ENCODE peak calls at places on chromosomes 12 and 14, in ten cellular contexts. One of them, this sample, is unnamed.

GRCh38 chr14:35051796-35052195 is 5.7 kb downstream of the FAM177A1 start:
- DNase-seq in left ventricle myocardium inferior: no peak
- DNase-seq in neural progenitor cell: no peak
- DNase-seq in Panc1: no peak
- DNase-seq in pancreas: no peak
- DNase-seq in tibial nerve: no peak
- DNase-seq in heart right ventricle: no peak
- DNase-seq in CD4-positive, alpha-beta memory T cell: no peak
- DNase-seq in vagina: no peak
- DNase-seq in stomach: no peak
- DNase-seq in this sample: no peak

GRCh38 chr12:2453807-2454177 is 341.0 kb upstream of the FKBP4 start:
- DNase-seq in stomach: no peak
- DNase-seq in Panc1: no peak
- DNase-seq in tibial nerve: no peak
- DNase-seq in pancreas: no peak
- DNase-seq in left ventricle myocardium inferior: no peak
- DNase-seq in heart right ventricle: no peak
- DNase-seq in vagina: no peak
- DNase-seq in CD4-positive, alpha-beta memory T cell: no peak
- DNase-seq in neural progenitor cell: no peak
- DNase-seq in this sample: no peak

GRCh38 chr12:9049520-9050133 is 60.3 kb downstream of the KLRG1 start:
- DNase-seq in heart right ventricle: no peak
- DNase-seq in left ventricle myocardium inferior: no peak
- DNase-seq in pancreas: no peak
- DNase-seq in tibial nerve: no peak
- DNase-seq in Panc1: no peak
- DNase-seq in stomach: no peak
- DNase-seq in vagina: no peak
- DNase-seq in CD4-positive, alpha-beta memory T cell: peak; percentile 59
- DNase-seq in neural progenitor cell: peak; percentile 52
- DNase-seq in this sample: no peak

GRCh38 chr14:32378284-32378683 is 49.2 kb downstream of the AKAP6 start:
- DNase-seq in neural progenitor cell: no peak
- DNase-seq in stomach: no peak
- DNase-seq in tibial nerve: no peak
- DNase-seq in left ventricle myocardium inferior: no peak
- DNase-seq in Panc1: no peak
- DNase-seq in pancreas: no peak
- DNase-seq in heart right ventricle: no peak
- DNase-seq in vagina: no peak
- DNase-seq in CD4-positive, alpha-beta memory T cell: no peak
- DNase-seq in this sample: no peak

GRCh38 chr12:117158911-117159310 is 31.4 kb downstream of the FBXO21 start:
- DNase-seq in tibial nerve: no peak
- DNase-seq in stomach: no peak
- DNase-seq in Panc1: no peak
- DNase-seq in vagina: no peak
- DNase-seq in neural progenitor cell: no peak
- DNase-seq in heart right ventricle: no peak
- DNase-seq in CD4-positive, alpha-beta memory T cell: no peak
- DNase-seq in pancreas: no peak
- DNase-seq in left ventricle myocardium inferior: no peak
- DNase-seq in this sample: no peak

GRCh38 chr14:66746316-66747006 is 238.5 kb downstream of the GPHN start:
- DNase-seq in neural progenitor cell: peak; percentile 39
- DNase-seq in vagina: no peak
- DNase-seq in tibial nerve: no peak
- DNase-seq in heart right ventricle: peak; percentile 6
- DNase-seq in pancreas: peak; percentile 13
- DNase-seq in stomach: no peak
- DNase-seq in Panc1: peak; percentile 1
- DNase-seq in CD4-positive, alpha-beta memory T cell: peak; percentile 3
- DNase-seq in left ventricle myocardium inferior: no peak
- DNase-seq in this sample: no peak

GRCh38 chr14:100429537-100429936 is 106.4 kb downstream of the SLC25A47 start:
- DNase-seq in pancreas: no peak
- DNase-seq in stomach: no peak
- DNase-seq in left ventricle myocardium inferior: no peak
- DNase-seq in Panc1: no peak
- DNase-seq in vagina: no peak
- DNase-seq in CD4-positive, alpha-beta memory T cell: no peak
- DNase-seq in tibial nerve: no peak
- DNase-seq in neural progenitor cell: no peak
- DNase-seq in heart right ventricle: no peak
- DNase-seq in this sample: no peak

GRCh38 chr12:57235012-57235727 is 5.7 kb downstream of the SHMT2 start:
- DNase-seq in pancreas: no peak
- DNase-seq in CD4-positive, alpha-beta memory T cell: no peak
- DNase-seq in vagina: no peak
- DNase-seq in Panc1: no peak
- DNase-seq in tibial nerve: no peak
- DNase-seq in heart right ventricle: peak; percentile 84
- DNase-seq in neural progenitor cell: peak; percentile 50
- DNase-seq in left ventricle myocardium inferior: peak; percentile 77
- DNase-seq in stomach: peak; percentile 77
- DNase-seq in this sample: no peak

GRCh38 chr12:108634225-108634795 is 616 bp upstream of the SELPLG start:
- DNase-seq in left ventricle myocardium inferior: no peak
- DNase-seq in vagina: peak; percentile 95
- DNase-seq in pancreas: no peak
- DNase-seq in CD4-positive, alpha-beta memory T cell: peak; percentile 39
- DNase-seq in stomach: peak; percentile 34
- DNase-seq in heart right ventricle: no peak
- DNase-seq in neural progenitor cell: no peak
- DNase-seq in Panc1: no peak
- DNase-seq in tibial nerve: no peak
- DNase-seq in this sample: peak; percentile 25

GRCh38 chr12:82040987-82041743 is 282.0 kb upstream of the PPFIA2 start:
- DNase-seq in vagina: no peak
- DNase-seq in CD4-positive, alpha-beta memory T cell: no peak
- DNase-seq in neural progenitor cell: no peak
- DNase-seq in stomach: no peak
- DNase-seq in heart right ventricle: no peak
- DNase-seq in tibial nerve: no peak
- DNase-seq in Panc1: no peak
- DNase-seq in left ventricle myocardium inferior: no peak
- DNase-seq in pancreas: no peak
- DNase-seq in this sample: no peak

GRCh38 chr12:120771097-120771496 is 45.5 kb downstream of the ACADS start:
- DNase-seq in pancreas: no peak
- DNase-seq in left ventricle myocardium inferior: no peak
- DNase-seq in heart right ventricle: no peak
- DNase-seq in vagina: no peak
- DNase-seq in Panc1: no peak
- DNase-seq in neural progenitor cell: peak; percentile 79
- DNase-seq in CD4-positive, alpha-beta memory T cell: no peak
- DNase-seq in tibial nerve: no peak
- DNase-seq in stomach: no peak
- DNase-seq in this sample: no peak

GRCh38 chr14:66503532-66503931 is 4.4 kb upstream of the GPHN start:
- DNase-seq in CD4-positive, alpha-beta memory T cell: no peak
- DNase-seq in pancreas: peak; percentile 32
- DNase-seq in neural progenitor cell: no peak
- DNase-seq in left ventricle myocardium inferior: no peak
- DNase-seq in stomach: no peak
- DNase-seq in Panc1: no peak
- DNase-seq in vagina: no peak
- DNase-seq in heart right ventricle: peak; percentile 58
- DNase-seq in tibial nerve: no peak
- DNase-seq in this sample: no peak

GRCh38 chr14:23428686-23429495 is 6.6 kb downstream of the MYH7 start:
- DNase-seq in tibial nerve: no peak
- DNase-seq in pancreas: no peak
- DNase-seq in CD4-positive, alpha-beta memory T cell: no peak
- DNase-seq in neural progenitor cell: no peak
- DNase-seq in stomach: no peak
- DNase-seq in vagina: no peak
- DNase-seq in left ventricle myocardium inferior: no peak
- DNase-seq in heart right ventricle: no peak
- DNase-seq in Panc1: no peak
- DNase-seq in this sample: no peak

GRCh38 chr12:63815482-63815852 is 29.0 kb upstream of the SRGAP1 start:
- DNase-seq in neural progenitor cell: no peak
- DNase-seq in stomach: no peak
- DNase-seq in left ventricle myocardium inferior: no peak
- DNase-seq in CD4-positive, alpha-beta memory T cell: no peak
- DNase-seq in pancreas: no peak
- DNase-seq in vagina: no peak
- DNase-seq in tibial nerve: no peak
- DNase-seq in heart right ventricle: no peak
- DNase-seq in Panc1: no peak
- DNase-seq in this sample: no peak

GRCh38 chr14:57479197-57479596 is 14.5 kb downstream of the CCDC198 start:
- DNase-seq in Panc1: no peak
- DNase-seq in left ventricle myocardium inferior: no peak
- DNase-seq in heart right ventricle: no peak
- DNase-seq in pancreas: no peak
- DNase-seq in neural progenitor cell: no peak
- DNase-seq in stomach: no peak
- DNase-seq in CD4-positive, alpha-beta memory T cell: no peak
- DNase-seq in tibial nerve: no peak
- DNase-seq in vagina: no peak
- DNase-seq in this sample: no peak

DNA sequence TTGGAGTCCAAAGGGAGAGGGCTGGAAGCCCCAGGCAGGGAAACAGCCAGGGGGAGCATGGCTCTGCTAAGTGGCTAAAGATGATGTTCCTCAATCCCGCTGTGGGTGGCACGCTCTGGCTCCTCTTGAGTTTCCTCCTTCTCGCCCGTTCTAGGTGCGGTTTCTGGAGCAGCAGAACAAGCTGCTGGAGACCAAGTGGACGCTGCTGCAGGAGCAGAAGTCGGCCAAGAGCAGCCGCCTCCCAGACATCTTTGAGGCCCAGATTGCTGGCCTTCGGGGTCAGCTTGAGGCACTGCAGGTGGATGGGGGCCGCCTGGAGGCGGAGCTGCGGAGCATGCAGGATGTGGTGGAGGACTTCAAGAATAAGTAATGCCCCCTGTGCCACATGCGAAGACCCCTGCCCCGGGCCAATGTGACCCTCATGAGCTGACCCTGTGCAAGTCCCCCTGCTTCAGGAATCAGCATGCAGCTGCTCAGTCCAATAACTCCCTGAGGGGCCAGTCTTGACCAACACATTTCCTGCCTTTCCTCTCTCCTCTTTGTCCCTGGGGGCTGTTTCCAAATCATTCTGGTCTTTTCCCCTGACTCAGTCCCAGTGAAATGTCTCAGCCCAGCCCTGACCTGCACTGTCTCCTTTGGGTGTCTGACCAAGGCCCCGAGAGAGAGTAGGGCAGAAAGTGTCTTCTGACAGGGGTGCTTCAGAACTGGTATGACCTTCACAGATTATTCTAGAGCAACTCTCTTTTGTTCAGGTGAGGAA is 2.1 kb downstream of the KRT7 start:
- DNase-seq in vagina: no peak
- DNase-seq in neural progenitor cell: no peak
- DNase-seq in left ventricle myocardium inferior: no peak
- DNase-seq in stomach: no peak
- DNase-seq in tibial nerve: no peak
- DNase-seq in Panc1: no peak
- DNase-seq in pancreas: no peak
- DNase-seq in CD4-positive, alpha-beta memory T cell: no peak
- DNase-seq in heart right ventricle: no peak
- DNase-seq in this sample: no peak
- H3K4me1 ChIP-seq in vagina: peaks cover 32% of the 10 kb centered on the region
- H3K4me1 ChIP-seq in neural progenitor cell: peaks cover 12% of the 10 kb centered on the region
- H3K4me1 ChIP-seq in left ventricle myocardium inferior: peaks cover 36% of the 10 kb centered on the region
- H3K4me1 ChIP-seq in stomach: peaks cover 42% of the 10 kb centered on the region
- H3K4me1 ChIP-seq in tibial nerve: no peaks in the 10 kb centered on the region
- H3K4me1 ChIP-seq in Panc1: peaks cover 45% of the 10 kb centered on the region
- H3K4me1 ChIP-seq in pancreas: peaks cover 40% of the 10 kb centered on the region
- H3K4me1 ChIP-seq in CD4-positive, alpha-beta memory T cell: no peaks in the 10 kb centered on the region
- H3K4me1 ChIP-seq in heart right ventricle: peaks cover 30% of the 10 kb centered on the region
- H3K4me1 ChIP-seq in this sample: no peaks in the 10 kb centered on the region

DNA sequence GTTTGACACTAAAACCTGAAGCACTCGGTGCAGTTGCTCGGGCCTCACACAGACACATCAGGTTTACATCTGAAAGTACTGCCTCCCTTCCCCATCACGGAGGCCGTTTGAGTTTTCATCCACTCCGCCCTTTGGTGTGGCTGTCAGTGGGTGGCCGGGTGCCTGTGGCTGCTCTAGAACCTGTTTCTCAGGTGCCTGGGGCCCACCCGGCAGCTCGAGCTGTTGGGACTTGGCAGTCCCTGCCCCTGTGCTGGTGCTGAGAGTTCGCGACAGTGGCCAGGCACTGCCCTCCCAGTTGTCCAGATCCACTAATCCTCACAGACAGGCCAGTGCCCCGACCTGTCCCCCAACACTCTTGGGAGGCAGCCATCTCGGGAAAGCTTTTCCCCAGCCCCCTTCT is 22.4 kb downstream of the XRCC3 start:
- DNase-seq in CD4-positive, alpha-beta memory T cell: no peak
- DNase-seq in pancreas: no peak
- DNase-seq in Panc1: no peak
- DNase-seq in neural progenitor cell: no peak
- DNase-seq in tibial nerve: peak; percentile 4
- DNase-seq in left ventricle myocardium inferior: no peak
- DNase-seq in vagina: peak; percentile 91
- DNase-seq in stomach: no peak
- DNase-seq in heart right ventricle: no peak
- DNase-seq in this sample: no peak
- H3K36me3 ChIP-seq in CD4-positive, alpha-beta memory T cell: peaks cover 34% of the 10 kb centered on the region
- H3K36me3 ChIP-seq in pancreas: no peaks in the 10 kb centered on the region
- H3K36me3 ChIP-seq in Panc1: peaks cover 2% of the 10 kb centered on the region
- H3K36me3 ChIP-seq in neural progenitor cell: no peaks in the 10 kb centered on the region
- H3K36me3 ChIP-seq in tibial nerve: peaks cover 65% of the 10 kb centered on the region
- H3K36me3 ChIP-seq in left ventricle myocardium inferior: peaks cover 53% of the 10 kb centered on the region
- H3K36me3 ChIP-seq in vagina: peaks cover 23% of the 10 kb centered on the region
- H3K36me3 ChIP-seq in stomach: peaks cover 77% of the 10 kb centered on the region
- H3K36me3 ChIP-seq in heart right ventricle: peaks cover 86% of the 10 kb centered on the region
- H3K36me3 ChIP-seq in this sample: peaks cover 30% of the 10 kb centered on the region

DNA sequence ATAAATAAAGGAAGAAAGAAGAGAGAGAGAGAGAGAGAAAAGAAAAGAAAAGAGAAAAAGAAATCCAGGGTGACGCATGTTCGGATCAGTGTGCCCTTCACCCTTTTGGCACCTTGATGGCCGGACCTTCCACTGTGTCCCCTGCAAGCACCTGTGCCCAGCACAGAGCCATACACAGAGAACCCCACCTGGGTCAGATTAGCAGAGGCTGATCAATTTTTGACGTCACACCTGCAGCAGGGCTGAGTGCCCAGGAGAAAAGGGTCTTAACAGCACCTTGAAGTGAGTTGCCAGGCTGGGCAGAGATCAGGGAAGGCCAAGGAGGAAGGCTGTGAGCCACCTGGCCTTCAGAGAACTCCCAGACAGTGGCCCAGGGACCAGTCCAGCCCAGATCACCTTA is 114.4 kb downstream of the CALM1 start:
- DNase-seq in pancreas: no peak
- DNase-seq in left ventricle myocardium inferior: no peak
- DNase-seq in neural progenitor cell: no peak
- DNase-seq in tibial nerve: no peak
- DNase-seq in vagina: no peak
- DNase-seq in Panc1: no peak
- DNase-seq in stomach: no peak
- DNase-seq in heart right ventricle: no peak
- DNase-seq in CD4-positive, alpha-beta memory T cell: no peak
- DNase-seq in this sample: no peak
- H3K4me1 ChIP-seq in pancreas: peaks cover 14% of the 10 kb centered on the region
- H3K4me1 ChIP-seq in left ventricle myocardium inferior: peaks cover 40% of the 10 kb centered on the region
- H3K4me1 ChIP-seq in neural progenitor cell: peaks cover 12% of the 10 kb centered on the region
- H3K4me1 ChIP-seq in tibial nerve: peaks cover 13% of the 10 kb centered on the region
- H3K4me1 ChIP-seq in vagina: peaks cover 20% of the 10 kb centered on the region
- H3K4me1 ChIP-seq in Panc1: peaks cover 26% of the 10 kb centered on the region
- H3K4me1 ChIP-seq in stomach: peaks cover 70% of the 10 kb centered on the region
- H3K4me1 ChIP-seq in heart right ventricle: peaks cover 29% of the 10 kb centered on the region
- H3K4me1 ChIP-seq in CD4-positive, alpha-beta memory T cell: no peaks in the 10 kb centered on the region
- H3K4me1 ChIP-seq in this sample: no peaks in the 10 kb centered on the region

GRCh38 chr12:46221255-46222128 is 47.4 kb downstream of the SLC38A1 start:
- DNase-seq in tibial nerve: no peak
- DNase-seq in heart right ventricle: no peak
- DNase-seq in neural progenitor cell: no peak
- DNase-seq in CD4-positive, alpha-beta memory T cell: no peak
- DNase-seq in pancreas: no peak
- DNase-seq in stomach: no peak
- DNase-seq in left ventricle myocardium inferior: no peak
- DNase-seq in Panc1: no peak
- DNase-seq in vagina: no peak
- DNase-seq in this sample: no peak
- H3K36me3 ChIP-seq in tibial nerve: no peaks in the 10 kb centered on the region
- H3K36me3 ChIP-seq in heart right ventricle: no peaks in the 10 kb centered on the region
- H3K36me3 ChIP-seq in neural progenitor cell: peaks cover 11% of the 10 kb centered on the region
- H3K36me3 ChIP-seq in CD4-positive, alpha-beta memory T cell: no peaks in the 10 kb centered on the region
- H3K36me3 ChIP-seq in pancreas: no peaks in the 10 kb centered on the region
- H3K36me3 ChIP-seq in stomach: no peaks in the 10 kb centered on the region
- H3K36me3 ChIP-seq in left ventricle myocardium inferior: no peaks in the 10 kb centered on the region
- H3K36me3 ChIP-seq in Panc1: peaks cover 17% of the 10 kb centered on the region
- H3K36me3 ChIP-seq in vagina: no peaks in the 10 kb centered on the region
- H3K36me3 ChIP-seq in this sample: peaks cover 10% of the 10 kb centered on the region

This sample was measured in effector memory CD4-positive, alpha-beta T cell.